ENCODE peak calls at places on chromosome 12, in four cellular contexts. One of them, this sample, is unnamed.

GRCh38 chr12:127929172-127929571 is 337.8 kb upstream of the TMEM132C start:
- DNase-seq in NCI-H1436: no peak
- DNase-seq in AG04449: no peak
- DNase-seq in SHP77: no peak
- DNase-seq in this sample: no peak

GRCh38 chr12:97075583-97076268 is 168.7 kb downstream of the NEDD1 start:
- DNase-seq in NCI-H1436: no peak
- DNase-seq in AG04449: no peak
- DNase-seq in SHP77: no peak
- DNase-seq in this sample: no peak

GRCh38 chr12:106675651-106676435 is 93.0 kb downstream of the RFX4 start:
- DNase-seq in NCI-H1436: no peak
- DNase-seq in AG04449: no peak
- DNase-seq in SHP77: no peak
- DNase-seq in this sample: no peak

GRCh38 chr12:119804011-119804641 is 73.0 kb downstream of the CIT start:
- DNase-seq in NCI-H1436: peak; percentile 1
- DNase-seq in AG04449: no peak
- DNase-seq in SHP77: peak; percentile 76
- DNase-seq in this sample: no peak

GRCh38 chr12:2796187-2796663 is 1.5 kb downstream of the FKBP4 start:
- DNase-seq in NCI-H1436: no peak
- DNase-seq in AG04449: no peak
- DNase-seq in SHP77: no peak
- DNase-seq in this sample: no peak

GRCh38 chr12:42575717-42576116 is 13.8 kb downstream of the PRICKLE1 start:
- DNase-seq in NCI-H1436: no peak
- DNase-seq in AG04449: no peak
- DNase-seq in SHP77: no peak
- DNase-seq in this sample: no peak

GRCh38 chr12:130462558-130462924 is 124.9 kb downstream of the PIWIL1 start:
- DNase-seq in NCI-H1436: no peak
- DNase-seq in AG04449: no peak
- DNase-seq in SHP77: no peak
- DNase-seq in this sample: no peak

GRCh38 chr12:58803893-58804292 is 116.4 kb downstream of the LRIG3 start:
- DNase-seq in NCI-H1436: no peak
- DNase-seq in AG04449: peak; percentile 60
- DNase-seq in SHP77: no peak
- DNase-seq in this sample: no peak

GRCh38 chr12:87317302-87317701 is 711.9 kb downstream of the C12orf50 start:
- DNase-seq in NCI-H1436: no peak
- DNase-seq in AG04449: no peak
- DNase-seq in SHP77: no peak
- DNase-seq in this sample: no peak

GRCh38 chr12:120292411-120292660 is 633 bp upstream of the RNU4-2 start:
- DNase-seq in NCI-H1436: no peak
- DNase-seq in AG04449: no peak
- DNase-seq in SHP77: no peak
- DNase-seq in this sample: no peak